ENCODE peak calls at places on chromosomes 6 and 20, in seven cellular contexts. Q, P, T, B, K, O and H are unnamed samples.
A peak's percentile ranks its signal among the peaks of the same experiment; 100 is the strongest.

GRCh38 chr6:13924146-13924948 is 405 bp upstream of the RNF182 start:
- DNase-seq in Q (no peak), P (peak; percentile 1), T (peak; percentile 54), B (peak; percentile 63), K (peak; percentile 38), O (no peak), H (no peak)

GRCh38 chr6:35473075-35473848 is 5.1 kb downstream of the RPL10A start:
- DNase-seq in Q (no peak), P (no peak), T (no peak), B (no peak), K (no peak), O (no peak), H (no peak)

GRCh38 chr20:41340327-41341055 is at the start of gene LPIN3:
- DNase-seq in Q (no peak), P (peak; percentile 21), T (peak; percentile 97), B (peak; percentile 92), K (peak; percentile 87), O (peak; percentile 51), H (peak; percentile 78)

GRCh38 chr20:61458146-61458746 is 206.2 kb downstream of the CDH4 start:
- DNase-seq in Q (no peak), P (no peak), T (no peak), B (no peak), K (no peak), O (no peak), H (no peak)

GRCh38 chr20:35561268-35561667 is 19.4 kb downstream of the ERGIC3 start:
- DNase-seq in Q (no peak), P (peak; percentile 1), T (peak; percentile 18), B (no peak), K (peak; percentile 27), O (no peak), H (peak; percentile 11)

GRCh38 chr6:13663986-13664385 is 47.6 kb downstream of the RANBP9 start:
- DNase-seq in Q (no peak), P (no peak), T (no peak), B (no peak), K (no peak), O (no peak), H (no peak)

GRCh38 chr6:120992257-120992656 is 342.0 kb downstream of the TBC1D32 start:
- DNase-seq in Q (no peak), P (no peak), T (no peak), B (no peak), K (no peak), O (no peak), H (no peak)

GRCh38 chr6:105359419-105360366 is 43.2 kb downstream of the PREP start:
- DNase-seq in Q (peak; percentile 79), P (peak; percentile 77), T (no peak), B (no peak), K (peak; percentile 94), O (peak; percentile 69), H (peak; percentile 29)

GRCh38 chr20:51237278-51237677 is 214.4 kb upstream of the KCNG1 start:
- DNase-seq in Q (no peak), P (no peak), T (no peak), B (no peak), K (peak; percentile 24), O (no peak), H (no peak)

GRCh38 chr6:134692008-134692407 is 257.9 kb downstream of the ALDH8A1 start:
- DNase-seq in Q (no peak), P (no peak), T (no peak), B (no peak), K (no peak), O (no peak), H (no peak)

GRCh38 chr6:8047466-8048292 is 16.5 kb downstream of the BLOC1S5 start:
- DNase-seq in Q (no peak), P (no peak), T (no peak), B (no peak), K (peak; percentile 27), O (no peak), H (no peak)

GRCh38 chr20:31920275-31920855 is 31.5 kb downstream of the PDRG1 start:
- DNase-seq in Q (no peak), P (no peak), T (no peak), B (no peak), K (no peak), O (no peak), H (no peak)

GRCh38 chr20:51583073-51583472 is 40.6 kb upstream of the NFATC2 start:
- DNase-seq in Q (no peak), P (no peak), T (no peak), B (no peak), K (no peak), O (no peak), H (no peak)

GRCh38 chr20:63574156-63574828 is at the start of gene HELZ2:
- DNase-seq in Q (no peak), P (no peak), T (peak; percentile 84), B (peak; percentile 86), K (peak; percentile 48), O (no peak), H (no peak)

GRCh38 chr20:11094196-11094595 is 420.4 kb upstream of the JAG1 start:
- DNase-seq in Q (no peak), P (no peak), T (no peak), B (no peak), K (no peak), O (no peak), H (no peak)

GRCh38 chr20:15637971-15638754 is 935.1 kb downstream of the KIF16B start:
- DNase-seq in Q (no peak), P (no peak), T (no peak), B (no peak), K (no peak), O (no peak), H (peak; percentile 30)

GRCh38 chr6:2020909-2021308 is 224.5 kb downstream of the GMDS start:
- DNase-seq in Q (peak; percentile 31), P (peak; percentile 73), T (no peak), B (no peak), K (peak; percentile 54), O (peak; percentile 63), H (peak; percentile 82)

GRCh38 chr6:54856137-54856536 is 9.6 kb downstream of the FAM83B start:
- DNase-seq in Q (no peak), P (no peak), T (no peak), B (no peak), K (no peak), O (no peak), H (no peak)

GRCh38 chr6:147156799-147157382 is 47.3 kb upstream of the STXBP5 start:
- DNase-seq in Q (no peak), P (no peak), T (no peak), B (no peak), K (peak; percentile 25), O (no peak), H (no peak)

DNA sequence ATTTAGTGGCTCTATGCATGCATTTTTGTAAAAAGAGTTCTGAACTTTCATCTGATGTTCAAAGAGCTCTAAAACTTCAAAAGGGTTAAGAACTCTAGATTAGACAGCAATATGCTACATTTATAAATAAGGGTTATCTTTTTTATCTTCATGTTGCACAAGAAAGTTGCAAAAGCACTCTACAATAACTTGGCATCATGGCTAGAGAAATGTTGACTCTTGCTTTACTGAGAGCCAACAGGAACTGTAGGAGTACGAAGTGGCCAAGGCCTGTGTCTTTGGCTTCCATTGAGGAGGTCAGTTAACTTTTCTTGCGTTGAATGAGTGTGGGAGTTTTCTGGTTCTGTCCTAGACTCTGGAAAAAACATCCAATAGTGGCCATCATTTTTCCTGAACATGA is 516.9 kb downstream of the TFAP2B start:
- DNase-seq in Q (no peak), P (no peak), T (no peak), B (no peak), K (no peak), O (no peak), H (no peak)
- H3K4me3 ChIP-seq in Q (no peak overlapping the region), P (no peak overlapping the region), T (no peak overlapping the region), B (no peak overlapping the region), K (no peak overlapping the region), O (no peak overlapping the region), H (no peak overlapping the region)

GRCh38 chr20:33819456-33819855 is 8.3 kb downstream of the CHMP4B start:
- DNase-seq in Q (no peak), P (no peak), T (no peak), B (no peak), K (no peak), O (no peak), H (no peak)
- TF ChIP-seq CTCF in Q (no peak), P (no peak), T (no peak), B (no peak), K (no peak), O (no peak), H (no peak)

DNA sequence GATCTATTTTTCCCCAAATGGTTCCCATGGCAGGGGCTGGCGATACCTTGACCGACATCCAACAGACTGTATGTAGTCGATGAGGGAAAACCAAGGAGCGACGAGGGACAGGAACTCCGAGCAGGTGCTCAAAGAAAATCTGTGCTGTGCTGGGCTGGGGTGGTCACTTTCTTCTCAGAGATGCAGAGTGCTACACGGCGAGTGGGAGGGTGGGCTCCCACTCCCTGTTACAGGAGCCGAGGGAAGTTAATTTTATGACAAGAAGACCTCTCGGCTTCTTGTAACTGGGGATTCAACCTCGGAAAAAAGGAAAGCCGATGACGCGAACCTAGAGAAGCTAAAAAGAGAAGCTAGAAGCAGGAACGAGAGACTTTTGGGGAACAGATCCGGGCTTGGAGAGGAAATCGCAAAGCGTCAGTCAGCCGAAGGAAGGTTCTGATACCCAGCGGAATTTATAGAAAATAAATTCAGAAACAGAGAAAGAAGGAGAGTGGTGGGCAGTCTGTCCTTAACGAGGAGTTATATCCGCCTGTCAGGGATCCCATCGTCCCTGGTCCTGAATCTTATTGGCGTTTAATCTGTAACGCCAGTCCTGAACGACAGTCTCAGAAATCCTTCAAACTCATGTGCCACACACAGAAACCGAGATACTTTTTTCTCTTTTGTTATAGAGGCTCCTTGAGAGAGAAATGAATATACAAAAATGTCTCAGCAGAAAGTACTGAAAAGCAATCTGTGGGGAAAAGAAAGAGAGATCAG is 84.6 kb upstream of the ZNF322 start:
- DNase-seq in Q (no peak), P (no peak), T (no peak), B (no peak), K (no peak), O (no peak), H (no peak)
- H3K4me3 ChIP-seq in Q (peak overlapping the region; percentile 29), P (no peak overlapping the region), T (no peak overlapping the region), B (no peak overlapping the region), K (no peak overlapping the region), O (peak overlapping the region; percentile 23), H (peak overlapping the region; percentile 45)

DNA sequence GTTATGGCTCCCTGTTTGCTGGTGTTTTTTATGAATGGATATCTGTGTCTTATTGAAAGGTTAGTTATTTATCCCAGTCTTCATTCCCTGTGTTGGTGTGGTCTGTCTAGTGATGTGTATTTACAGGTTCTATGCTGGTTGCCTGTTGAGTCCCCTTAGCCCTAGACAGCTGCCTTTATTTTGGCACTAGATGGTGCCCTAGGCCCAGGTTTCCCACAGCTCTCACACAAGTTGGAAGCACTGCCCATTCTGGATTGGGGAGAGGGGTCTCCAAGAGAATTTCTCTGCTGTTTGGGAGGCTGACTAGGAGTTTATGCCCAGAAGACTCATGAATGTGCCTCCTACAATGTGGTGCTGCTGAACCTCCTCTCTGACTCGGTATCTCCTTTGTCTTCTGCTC is 12.4 kb downstream of the GRM1 start:
- DNase-seq in Q (no peak), P (no peak), T (no peak), B (no peak), K (peak; percentile 49), O (no peak), H (peak; percentile 4)
- TF ChIP-seq CTCF in Q (peak; percentile 4), P (peak; percentile 58), T (no peak), B (no peak), K (peak; percentile 53), O (peak; percentile 23), H (peak; percentile 41)

GRCh38 chr6:150231456-150231855 is 88.6 kb downstream of the PPP1R14C start:
- DNase-seq in Q (no peak), P (no peak), T (no peak), B (no peak), K (peak; percentile 30), O (no peak), H (no peak)
- H3K4me3 ChIP-seq in Q (no peak overlapping the region), P (no peak overlapping the region), T (no peak overlapping the region), B (no peak overlapping the region), K (no peak overlapping the region), O (no peak overlapping the region), H (no peak overlapping the region)